ENCODE peak calls at places on chromosomes 1 and 21, in four cellular contexts. D is stomach, P is Peyer's patch, T is IMR-90. Y is an unnamed sample.

GRCh38 chr1:228748431-228748830 is 13.2 kb downstream of the RHOU start:
- DNase-seq in D (no peak), P (no peak), T (no peak), Y (no peak)

GRCh38 chr1:91608876-91609275 is 108.2 kb downstream of the CDC7 start:
- DNase-seq in D (no peak), P (no peak), T (peak), Y (no peak)

GRCh38 chr1:66183386-66183785 is 350.6 kb upstream of the SGIP1 start:
- DNase-seq in D (no peak), P (no peak), T (no peak), Y (no peak)

GRCh38 chr1:58941471-58942289 is 157.8 kb upstream of the JUN start:
- DNase-seq in D (peak), P (no peak), T (no peak), Y (no peak)

GRCh38 chr1:63717511-63718120 is 56.2 kb upstream of the ROR1 start:
- DNase-seq in D (no peak), P (no peak), T (no peak), Y (no peak)

GRCh38 chr1:24362416-24362815 is 43.3 kb downstream of the GRHL3 start:
- DNase-seq in D (no peak), P (no peak), T (no peak), Y (no peak)

GRCh38 chr1:145708063-145708462 is 895 bp upstream of the PDZK1 start:
- DNase-seq in D (no peak), P (no peak), T (peak), Y (no peak)

GRCh38 chr1:43953361-43953760 is 6.6 kb downstream of the IPO13 start:
- DNase-seq in D (no peak), P (no peak), T (no peak), Y (no peak)

GRCh38 chr1:183622884-183623785 is 12.4 kb downstream of the ARPC5 start:
- DNase-seq in D (peak), P (no peak), T (peak), Y (peak)

GRCh38 chr1:24995121-24995520 is 65.0 kb upstream of the RUNX3 start:
- DNase-seq in D (no peak), P (no peak), T (no peak), Y (no peak)

GRCh38 chr21:46038871-46039397 is 57.4 kb downstream of the COL6A1 start:
- DNase-seq in D (no peak), P (no peak), T (peak), Y (no peak)

GRCh38 chr1:39720094-39720999 is 18.3 kb upstream of the PPIE start:
- DNase-seq in D (no peak), P (no peak), T (peak), Y (peak)

GRCh38 chr1:247854899-247855545 is 2.0 kb upstream of the TRIM58 start:
- DNase-seq in D (no peak), P (no peak), T (no peak), Y (peak)

GRCh38 chr1:5906116-5906515 is 86.1 kb downstream of the NPHP4 start:
- DNase-seq in D (no peak), P (no peak), T (no peak), Y (no peak)

GRCh38 chr1:207972350-207972749 is 61.4 kb upstream of the CD34 start:
- DNase-seq in D (no peak), P (no peak), T (no peak), Y (no peak)

GRCh38 chr1:110829955-110830553 is 42.9 kb upstream of the CD53 start:
- DNase-seq in D (no peak), P (no peak), T (peak), Y (peak)

GRCh38 chr1:183473286-183473536 is 912 bp downstream of the SMG7 start:
- DNase-seq in D (no peak), P (no peak), T (no peak), Y (peak)

GRCh38 chr1:214447557-214447871 is 103.9 kb downstream of the PTPN14 start:
- DNase-seq in D (no peak), P (no peak), T (no peak), Y (no peak)

GRCh38 chr1:174397261-174397660 is 50.5 kb upstream of the GPR52 start:
- DNase-seq in D (no peak), P (no peak), T (peak), Y (no peak)

GRCh38 chr21:26595971-26596370 is 22.9 kb upstream of the CYYR1 start:
- DNase-seq in D (no peak), P (no peak), T (no peak), Y (no peak)

GRCh38 chr1:109874445-109874844 is 36.2 kb upstream of the CSF1 start:
- DNase-seq in D (no peak), P (no peak), T (no peak), Y (no peak)

GRCh38 chr1:234170622-234171021 is 202.6 kb upstream of the COA6 start:
- DNase-seq in D (no peak), P (no peak), T (no peak), Y (no peak)

GRCh38 chr1:11700655-11701467 is 9.4 kb downstream of the DRAXIN start:
- DNase-seq in D (no peak), P (no peak), T (no peak), Y (no peak)

GRCh38 chr1:148289647-148290046 is 137.6 kb upstream of the NBPF11 start:
- DNase-seq in D (no peak), P (no peak), T (no peak), Y (no peak)

GRCh38 chr1:22710688-22711024 is at the start of gene EPHB2:
- DNase-seq in D (peak), P (peak), T (peak), Y (no peak)

GRCh38 chr1:204213668-204214662 is at the start of gene GOLT1A:
- DNase-seq in D (peak), P (peak), T (peak), Y (peak)
- TF ChIP-seq POLR2A in D (no peak), P (peak), T (peak), Y (no peak)

GRCh38 chr1:151993734-151994496 is at the start of gene S100A10:
- DNase-seq in D (peak), P (peak), T (peak), Y (peak)
- TF ChIP-seq POLR2A in D (no peak), P (peak), T (peak), Y (peak)

GRCh38 chr1:100414693-100415092 is 62.4 kb downstream of the CDC14A start:
- DNase-seq in D (no peak), P (no peak), T (no peak), Y (no peak)
- TF ChIP-seq POLR2A in D (no peak), P (no peak), T (no peak), Y (no peak)

DNA sequence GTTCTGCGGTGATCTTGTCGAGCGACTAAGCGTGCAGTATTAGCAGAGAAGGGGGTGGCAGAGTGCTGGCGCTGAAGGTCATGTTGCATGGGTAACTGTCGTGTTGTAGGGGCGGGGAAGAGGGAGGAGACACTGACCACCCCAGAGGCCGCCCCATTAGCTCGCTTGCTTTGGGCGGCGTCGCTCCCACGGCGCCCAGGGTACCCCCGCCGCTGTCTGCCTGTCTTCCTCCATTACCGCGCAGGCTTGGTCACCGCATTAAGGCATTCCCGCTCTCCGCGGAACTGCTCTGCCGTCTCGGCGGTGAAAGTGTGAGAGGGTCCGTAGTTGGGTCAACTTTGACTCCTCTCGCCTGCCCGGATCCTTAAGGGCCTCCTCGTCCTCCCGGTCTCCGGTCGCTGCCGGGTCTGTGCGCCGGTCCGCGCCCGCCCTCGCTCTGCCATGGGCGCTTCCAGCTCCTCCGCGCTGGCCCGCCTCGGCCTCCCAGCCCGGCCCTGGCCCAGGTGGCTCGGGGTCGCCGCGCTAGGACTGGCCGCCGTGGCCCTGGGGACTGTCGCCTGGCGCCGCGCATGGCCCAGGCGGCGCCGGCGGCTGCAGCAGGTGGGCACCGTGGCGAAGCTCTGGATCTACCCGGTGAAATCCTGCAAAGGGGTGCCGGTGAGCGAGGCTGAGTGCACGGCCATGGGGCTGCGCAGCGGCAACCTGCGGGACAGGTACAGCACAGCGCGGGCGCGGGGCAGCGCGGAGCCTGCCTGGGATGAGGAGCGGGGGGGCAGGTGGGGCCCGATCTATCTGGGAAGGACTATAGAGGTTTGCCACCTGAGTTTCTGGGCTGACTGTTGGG is at the start of gene MTARC2:
- DNase-seq in D (peak), P (peak), T (peak), Y (peak)
- TF ChIP-seq POLR2A in D (no peak), P (peak), T (no peak), Y (no peak)